ENCODE peak calls at places on chromosomes 1 and 21, in six cellular contexts. One of them, this sample, is unnamed.
A peak's percentile ranks its signal among the peaks of the same experiment; 100 is the strongest.

GRCh38 chr1:47696404-47696910 is 258.6 kb downstream of the FOXD2 start:
- DNase-seq in neural crest cell: no peak
- DNase-seq in MM.1S: no peak
- DNase-seq in psoas muscle: no peak
- DNase-seq in body of pancreas: no peak
- DNase-seq in OCI-LY7: no peak
- DNase-seq in this sample: no peak

GRCh38 chr1:12015499-12015898 is 3.8 kb upstream of the MIIP start:
- DNase-seq in neural crest cell: no peak
- DNase-seq in MM.1S: no peak
- DNase-seq in psoas muscle: no peak
- DNase-seq in body of pancreas: no peak
- DNase-seq in OCI-LY7: no peak
- DNase-seq in this sample: no peak

GRCh38 chr1:14304381-14304865 is 294.1 kb upstream of the KAZN start:
- DNase-seq in neural crest cell: no peak
- DNase-seq in MM.1S: no peak
- DNase-seq in psoas muscle: no peak
- DNase-seq in body of pancreas: peak; percentile 10
- DNase-seq in OCI-LY7: no peak
- DNase-seq in this sample: no peak

GRCh38 chr21:34995979-34996303 is 53.2 kb downstream of the RUNX1 start:
- DNase-seq in neural crest cell: no peak
- DNase-seq in MM.1S: no peak
- DNase-seq in psoas muscle: no peak
- DNase-seq in body of pancreas: no peak
- DNase-seq in OCI-LY7: no peak
- DNase-seq in this sample: no peak

GRCh38 chr1:160117709-160118183 is 2.2 kb downstream of the ATP1A2 start:
- DNase-seq in neural crest cell: no peak
- DNase-seq in MM.1S: no peak
- DNase-seq in psoas muscle: no peak
- DNase-seq in body of pancreas: no peak
- DNase-seq in OCI-LY7: no peak
- DNase-seq in this sample: no peak

GRCh38 chr1:226061793-226062557 is 541 bp upstream of the H3-3A start:
- DNase-seq in neural crest cell: peak; percentile 74
- DNase-seq in MM.1S: no peak
- DNase-seq in psoas muscle: peak; percentile 85
- DNase-seq in body of pancreas: peak; percentile 89
- DNase-seq in OCI-LY7: peak; percentile 60
- DNase-seq in this sample: peak; percentile 82

GRCh38 chr21:41952568-41953248 is 1.1 kb downstream of the C2CD2 start:
- DNase-seq in neural crest cell: no peak
- DNase-seq in MM.1S: no peak
- DNase-seq in psoas muscle: no peak
- DNase-seq in body of pancreas: no peak
- DNase-seq in OCI-LY7: no peak
- DNase-seq in this sample: no peak

GRCh38 chr1:183025782-183026774 is 2.9 kb downstream of the LAMC1 start:
- DNase-seq in neural crest cell: no peak
- DNase-seq in MM.1S: no peak
- DNase-seq in psoas muscle: no peak
- DNase-seq in body of pancreas: no peak
- DNase-seq in OCI-LY7: no peak
- DNase-seq in this sample: no peak

GRCh38 chr21:21232320-21232719 is 234.1 kb downstream of the NCAM2 start:
- DNase-seq in neural crest cell: no peak
- DNase-seq in MM.1S: peak; percentile 46
- DNase-seq in psoas muscle: no peak
- DNase-seq in body of pancreas: no peak
- DNase-seq in OCI-LY7: no peak
- DNase-seq in this sample: no peak

GRCh38 chr1:106526650-106527049 is 529.8 kb upstream of the PRMT6 start:
- DNase-seq in neural crest cell: no peak
- DNase-seq in MM.1S: no peak
- DNase-seq in psoas muscle: no peak
- DNase-seq in body of pancreas: no peak
- DNase-seq in OCI-LY7: no peak
- DNase-seq in this sample: no peak

GRCh38 chr1:4219111-4219510 is 319.0 kb upstream of the C1orf174 start:
- DNase-seq in neural crest cell: no peak
- DNase-seq in MM.1S: no peak
- DNase-seq in psoas muscle: no peak
- DNase-seq in body of pancreas: no peak
- DNase-seq in OCI-LY7: no peak
- DNase-seq in this sample: no peak

GRCh38 chr1:4219826-4220225 is 319.8 kb upstream of the C1orf174 start:
- DNase-seq in neural crest cell: no peak
- DNase-seq in MM.1S: no peak
- DNase-seq in psoas muscle: no peak
- DNase-seq in body of pancreas: no peak
- DNase-seq in OCI-LY7: no peak
- DNase-seq in this sample: no peak

GRCh38 chr1:4216231-4216630 is 316.2 kb upstream of the C1orf174 start:
- DNase-seq in neural crest cell: no peak
- DNase-seq in MM.1S: no peak
- DNase-seq in psoas muscle: no peak
- DNase-seq in body of pancreas: no peak
- DNase-seq in OCI-LY7: no peak
- DNase-seq in this sample: no peak

GRCh38 chr1:4220362-4220761 is 320.3 kb upstream of the C1orf174 start:
- DNase-seq in neural crest cell: no peak
- DNase-seq in MM.1S: no peak
- DNase-seq in psoas muscle: no peak
- DNase-seq in body of pancreas: no peak
- DNase-seq in OCI-LY7: no peak
- DNase-seq in this sample: no peak

DNA sequence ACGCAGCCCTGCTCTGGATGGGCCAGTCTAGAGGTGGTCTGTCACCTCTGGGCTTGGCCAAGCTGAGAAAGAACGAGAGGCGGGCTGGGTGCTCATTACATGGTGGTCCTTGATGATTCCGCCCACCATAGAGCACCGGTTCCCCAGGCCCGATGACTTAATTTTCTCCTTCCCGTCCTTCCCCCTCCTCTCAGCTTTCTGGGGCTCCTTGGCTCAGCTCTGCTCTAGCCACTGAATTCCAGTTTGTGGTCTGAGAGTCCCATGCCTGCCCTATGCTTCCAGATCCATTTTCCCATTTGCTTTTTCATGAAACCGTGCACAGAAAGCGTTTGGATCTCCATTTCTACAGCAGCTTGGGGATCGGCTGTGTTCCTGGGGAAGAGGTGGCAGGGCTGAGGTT is 318.5 kb upstream of the C1orf174 start:
- DNase-seq in neural crest cell: no peak
- DNase-seq in MM.1S: no peak
- DNase-seq in psoas muscle: no peak
- DNase-seq in body of pancreas: no peak
- DNase-seq in OCI-LY7: no peak
- DNase-seq in this sample: no peak
- TF ChIP-seq CTCF in neural crest cell: no peak
- TF ChIP-seq CTCF in MM.1S: no peak
- TF ChIP-seq CTCF in psoas muscle: no peak
- TF ChIP-seq CTCF in body of pancreas: no peak
- TF ChIP-seq CTCF in OCI-LY7: no peak
- TF ChIP-seq CTCF in this sample: no peak

GRCh38 chr21:37660709-37661108 is 255.5 kb downstream of the KCNJ6 start:
- DNase-seq in neural crest cell: no peak
- DNase-seq in MM.1S: no peak
- DNase-seq in psoas muscle: no peak
- DNase-seq in body of pancreas: no peak
- DNase-seq in OCI-LY7: no peak
- DNase-seq in this sample: no peak
- TF ChIP-seq CTCF in neural crest cell: no peak
- TF ChIP-seq CTCF in MM.1S: no peak
- TF ChIP-seq CTCF in psoas muscle: no peak
- TF ChIP-seq CTCF in body of pancreas: no peak
- TF ChIP-seq CTCF in OCI-LY7: no peak
- TF ChIP-seq CTCF in this sample: no peak

GRCh38 chr1:73635021-73635420 is 563.0 kb downstream of the LRRIQ3 start:
- DNase-seq in neural crest cell: no peak
- DNase-seq in MM.1S: no peak
- DNase-seq in psoas muscle: no peak
- DNase-seq in body of pancreas: no peak
- DNase-seq in OCI-LY7: no peak
- DNase-seq in this sample: no peak
- TF ChIP-seq CTCF in neural crest cell: no peak
- TF ChIP-seq CTCF in MM.1S: no peak
- TF ChIP-seq CTCF in psoas muscle: no peak
- TF ChIP-seq CTCF in body of pancreas: no peak
- TF ChIP-seq CTCF in OCI-LY7: no peak
- TF ChIP-seq CTCF in this sample: no peak

GRCh38 chr1:234593109-234593508 is 16.9 kb downstream of the IRF2BP2 start:
- DNase-seq in neural crest cell: no peak
- DNase-seq in MM.1S: no peak
- DNase-seq in psoas muscle: no peak
- DNase-seq in body of pancreas: no peak
- DNase-seq in OCI-LY7: no peak
- DNase-seq in this sample: no peak

GRCh38 chr1:234591131-234591530 is 18.8 kb downstream of the IRF2BP2 start:
- DNase-seq in neural crest cell: no peak
- DNase-seq in MM.1S: no peak
- DNase-seq in psoas muscle: no peak
- DNase-seq in body of pancreas: no peak
- DNase-seq in OCI-LY7: no peak
- DNase-seq in this sample: no peak

GRCh38 chr1:234595899-234596298 is 14.1 kb downstream of the IRF2BP2 start:
- DNase-seq in neural crest cell: no peak
- DNase-seq in MM.1S: no peak
- DNase-seq in psoas muscle: no peak
- DNase-seq in body of pancreas: no peak
- DNase-seq in OCI-LY7: no peak
- DNase-seq in this sample: no peak

GRCh38 chr1:234592240-234592639 is 17.7 kb downstream of the IRF2BP2 start:
- DNase-seq in neural crest cell: no peak
- DNase-seq in MM.1S: no peak
- DNase-seq in psoas muscle: no peak
- DNase-seq in body of pancreas: no peak
- DNase-seq in OCI-LY7: no peak
- DNase-seq in this sample: no peak

GRCh38 chr1:234593771-234594504 is 16.0 kb downstream of the IRF2BP2 start:
- DNase-seq in neural crest cell: no peak
- DNase-seq in MM.1S: no peak
- DNase-seq in psoas muscle: no peak
- DNase-seq in body of pancreas: no peak
- DNase-seq in OCI-LY7: no peak
- DNase-seq in this sample: no peak
- TF ChIP-seq CTCF in neural crest cell: no peak
- TF ChIP-seq CTCF in MM.1S: no peak
- TF ChIP-seq CTCF in psoas muscle: no peak
- TF ChIP-seq CTCF in body of pancreas: no peak
- TF ChIP-seq CTCF in OCI-LY7: no peak
- TF ChIP-seq CTCF in this sample: no peak